ENCODE peak calls at places on chromosomes 13 and 19, in five cellular contexts. G is progenitor cell of endocrine pancreas; D is CD4-positive, alpha-beta T cell; R is naive thymus-derived CD4-positive, alpha-beta T cell; L is transverse colon. T is an unnamed sample.

GRCh38 chr19:926595-927043 is 784 bp downstream of the ARID3A start:
- DNase-seq in R (no peak), L (peak; percentile 77), D (no peak), G (no peak), T (no peak)

GRCh38 chr19:3618144-3618810 is 8.3 kb downstream of the CACTIN start:
- DNase-seq in G (peak; percentile 41), L (peak; percentile 70), R (peak; percentile 45), D (no peak), T (no peak)

GRCh38 chr13:99225078-99225477 is 24.4 kb downstream of the UBAC2 start:
- DNase-seq in G (no peak), R (no peak), L (no peak), D (no peak), T (no peak)

GRCh38 chr19:54560881-54561385 is 12.7 kb upstream of the LILRA2 start:
- DNase-seq in D (no peak), L (no peak), G (no peak), R (no peak), T (no peak)

GRCh38 chr13:89740994-89741678 is 1606.4 kb upstream of the MIR17HG start:
- DNase-seq in G (no peak), L (no peak), D (no peak), R (no peak), T (peak; percentile 19)

GRCh38 chr19:17235618-17236413 is 9.8 kb downstream of the OCEL1 start:
- DNase-seq in G (peak; percentile 48), R (peak; percentile 75), D (peak; percentile 63), L (peak; percentile 80), T (peak; percentile 62)

GRCh38 chr19:6678690-6679109 is 8.7 kb upstream of the TNFSF14 start:
- DNase-seq in R (no peak), G (no peak), L (no peak), D (no peak), T (no peak)

GRCh38 chr13:64810701-64811258 is 2419.4 kb downstream of the PCDH9 start:
- DNase-seq in L (no peak), R (no peak), G (no peak), D (no peak), T (no peak)

T was measured in NCI-H2171.